ENCODE peak calls at places on chromosomes 2 and 18, in nine cellular contexts. E is gastrocnemius medialis, S is heart left ventricle, X is endothelial cell of umbilical vein, O is upper lobe of left lung, B is breast epithelium, H is transverse colon, J is stomach, Z is tibial nerve. V is an unnamed sample.

GRCh38 chr2:17249249-17249648 is 269.0 kb downstream of the RAD51AP2 start:
- DNase-seq in S (no peak), H (no peak), X (no peak), O (no peak), J (no peak), Z (no peak), B (no peak), E (no peak), V (no peak)

GRCh38 chr2:118557791-118558190 is 289.7 kb downstream of the EN1 start:
- DNase-seq in H (no peak), X (no peak), J (no peak), E (no peak), Z (no peak), O (no peak), S (no peak), B (no peak), V (no peak)

GRCh38 chr18:48356909-48357631 is 52.1 kb downstream of the ZBTB7C start:
- DNase-seq in Z (no peak), J (no peak), H (no peak), X (no peak), S (no peak), O (no peak), E (no peak), B (no peak), V (peak)

GRCh38 chr2:37387143-37387835 is 42.9 kb downstream of the QPCT start:
- DNase-seq in H (no peak), B (no peak), S (no peak), E (no peak), X (no peak), O (no peak), Z (no peak), J (no peak), V (no peak)

GRCh38 chr18:8694891-8695290 is 10.5 kb upstream of the MTCL1 start:
- DNase-seq in O (no peak), B (no peak), H (no peak), E (no peak), Z (no peak), J (no peak), S (no peak), X (no peak), V (no peak)

GRCh38 chr18:6294119-6294784 is 120.5 kb downstream of the L3MBTL4 start:
- DNase-seq in S (no peak), J (no peak), H (no peak), X (no peak), O (no peak), Z (no peak), B (no peak), E (no peak), V (no peak)

GRCh38 chr18:21179590-21180220 is 62.3 kb upstream of the GREB1L start:
- DNase-seq in J (peak), X (peak), H (peak), E (no peak), Z (peak), O (peak), B (no peak), S (no peak), V (peak)

GRCh38 chr2:145186303-145186702 is 666.4 kb upstream of the ZEB2 start:
- DNase-seq in Z (peak), H (no peak), B (no peak), J (no peak), E (no peak), X (no peak), O (no peak), S (no peak), V (no peak)

GRCh38 chr2:98869868-98870267 is 66.2 kb downstream of the CRACDL start:
- DNase-seq in H (peak), S (no peak), X (no peak), O (peak), E (peak), J (peak), B (peak), Z (no peak), V (peak)

GRCh38 chr2:130378898-130379214 is 23.0 kb downstream of the PTPN18 start:
- DNase-seq in X (no peak), J (no peak), S (no peak), B (no peak), O (no peak), E (no peak), Z (no peak), H (no peak), V (peak)

GRCh38 chr2:78465707-78466106 is 559.8 kb upstream of the REG3G start:
- DNase-seq in O (no peak), E (no peak), J (no peak), X (no peak), H (no peak), S (no peak), Z (no peak), B (no peak), V (no peak)

GRCh38 chr2:239818086-239818485 is 207.1 kb downstream of the NDUFA10 start:
- DNase-seq in J (peak), X (no peak), B (peak), H (no peak), Z (no peak), O (no peak), S (no peak), E (no peak), V (peak)

GRCh38 chr2:184654945-184655344 is 56.6 kb downstream of the ZNF804A start:
- DNase-seq in E (no peak), Z (no peak), H (no peak), J (no peak), S (no peak), O (no peak), B (no peak), X (no peak), V (no peak)

GRCh38 chr2:67259581-67260347 is 137.4 kb upstream of the ETAA1 start:
- DNase-seq in B (no peak), J (no peak), H (peak), O (no peak), E (no peak), X (peak), S (peak), Z (no peak), V (no peak)

GRCh38 chr18:79493211-79493800 is 97.6 kb downstream of the NFATC1 start:
- DNase-seq in X (no peak), H (no peak), Z (no peak), J (no peak), O (peak), B (peak), S (no peak), E (no peak), V (no peak)

GRCh38 chr2:62705859-62706720 is 577 bp downstream of the EHBP1 start:
- DNase-seq in H (peak), E (peak), S (peak), O (peak), Z (peak), J (peak), X (peak), B (peak), V (peak)

GRCh38 chr18:80023173-80023572 is 11.1 kb upstream of the RBFA start:
- DNase-seq in O (no peak), S (no peak), J (no peak), Z (no peak), B (no peak), X (no peak), H (no peak), E (no peak), V (peak)

GRCh38 chr2:7676714-7677113 is 759.5 kb downstream of the RNF144A start:
- DNase-seq in X (no peak), B (no peak), J (no peak), S (no peak), O (no peak), Z (no peak), H (no peak), E (no peak), V (no peak)

GRCh38 chr2:239018291-239019192 is 170.7 kb downstream of the TWIST2 start:
- DNase-seq in B (peak), H (no peak), J (no peak), O (no peak), S (no peak), Z (no peak), E (no peak), X (no peak), V (peak)

GRCh38 chr2:235614176-235614860 is 120.5 kb downstream of the AGAP1 start:
- DNase-seq in S (no peak), Z (no peak), O (no peak), X (no peak), B (no peak), H (no peak), J (no peak), E (no peak), V (no peak)

GRCh38 chr18:24443870-24444269 is 16.6 kb upstream of the HRH4 start:
- DNase-seq in Z (no peak), E (no peak), H (no peak), B (no peak), X (no peak), J (no peak), O (no peak), S (no peak), V (no peak)

GRCh38 chr2:203603451-203604389 is 68.6 kb upstream of the RAPH1 start:
- DNase-seq in E (no peak), J (no peak), Z (no peak), S (no peak), O (no peak), X (no peak), B (no peak), H (no peak), V (no peak)

GRCh38 chr2:201258666-201258999 is 1.7 kb upstream of the CASP8 start:
- DNase-seq in X (no peak), J (no peak), S (no peak), O (no peak), E (no peak), B (no peak), H (no peak), Z (no peak), V (no peak)

GRCh38 chr2:17800219-17800618 is 16.0 kb upstream of the MSGN1 start:
- DNase-seq in J (no peak), O (no peak), E (no peak), Z (no peak), B (no peak), H (no peak), S (peak), X (no peak), V (no peak)

GRCh38 chr2:179751184-179751809 is 110.1 kb downstream of the ZNF385B start:
- DNase-seq in B (no peak), O (no peak), X (peak), S (no peak), Z (no peak), E (no peak), J (no peak), H (no peak), V (no peak)

GRCh38 chr2:118865106-118865505 is 17.7 kb upstream of the EN1 start:
- DNase-seq in O (no peak), S (no peak), B (no peak), Z (no peak), X (peak), H (no peak), E (no peak), J (no peak), V (no peak)

GRCh38 chr2:133952896-133953295 is 301.0 kb upstream of the MGAT5 start:
- DNase-seq in E (no peak), B (no peak), H (no peak), O (no peak), X (no peak), S (no peak), J (no peak), Z (no peak), V (no peak)

GRCh38 chr2:236674646-236675045 is 105.0 kb downstream of the ACKR3 start:
- DNase-seq in B (no peak), S (no peak), E (no peak), X (no peak), Z (no peak), H (no peak), O (no peak), J (no peak), V (peak)

GRCh38 chr2:92074549-92074898 is 2796.7 kb upstream of the TEKT4 start:
- DNase-seq in E (no peak), S (no peak), X (no peak), Z (no peak), O (no peak), B (peak), J (peak), H (no peak), V (peak)

GRCh38 chr2:32009479-32010256 is 1.1 kb downstream of the MEMO1 start:
- DNase-seq in O (peak), B (no peak), J (peak), H (peak), S (peak), X (no peak), E (no peak), Z (peak), V (no peak)

GRCh38 chr18:36149514-36150289 is 20.0 kb downstream of the ELP2 start:
- DNase-seq in H (no peak), E (no peak), S (no peak), X (no peak), J (no peak), Z (no peak), O (no peak), B (no peak), V (no peak)
- H3K4me3 ChIP-seq in H (no peak), E (no peak), S (no peak), X (no peak), J (no peak), Z (no peak), O (no peak), B (no peak), V (no peak)

DNA sequence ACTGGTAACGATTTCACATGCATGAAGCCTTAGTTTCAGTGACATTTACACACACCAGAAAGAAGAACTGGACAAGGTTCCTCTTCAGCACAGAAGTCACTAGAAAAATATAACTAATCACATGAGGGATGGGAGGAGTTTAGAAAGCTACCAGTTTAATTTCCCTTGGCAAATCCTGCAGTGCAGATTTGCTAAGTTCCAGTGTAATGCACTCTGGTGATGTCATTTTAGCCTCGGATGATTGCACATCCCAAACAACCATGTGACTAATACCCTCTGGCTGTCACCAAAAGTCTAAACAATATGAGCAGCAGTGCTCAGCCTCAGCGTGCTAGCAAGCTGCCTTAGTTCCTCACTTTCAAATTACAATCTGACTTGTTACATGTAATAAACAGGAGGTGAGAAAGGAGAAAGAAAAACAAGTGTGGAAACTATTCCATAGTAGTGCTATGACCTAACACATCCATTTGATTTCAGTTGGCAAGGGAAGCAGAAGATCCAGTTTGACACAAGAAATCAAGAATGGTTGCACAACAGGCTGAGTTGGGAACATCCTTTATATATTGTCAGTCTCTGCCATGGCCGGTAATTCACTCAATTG is 35.3 kb upstream of the PPP1CB start:
- DNase-seq in Z (peak), J (peak), H (peak), O (peak), E (peak), B (no peak), S (peak), X (peak), V (no peak)
- TF ChIP-seq POLR2A in Z (peak), J (no peak), H (no peak), O (no peak), E (peak), B (no peak), S (no peak), X (no peak), V (no peak)

GRCh38 chr2:96209729-96210085 is 1.1 kb upstream of the STARD7 start:
- DNase-seq in Z (no peak), H (no peak), O (no peak), E (no peak), J (no peak), B (no peak), X (no peak), S (no peak), V (no peak)
- H3K4me3 ChIP-seq in Z (peak), H (no peak), O (peak), E (peak), J (peak), B (no peak), X (peak), S (peak), V (no peak)

GRCh38 chr2:88666576-88666975 is 24.9 kb upstream of the RPIA start:
- DNase-seq in Z (no peak), S (no peak), X (no peak), J (peak), E (no peak), B (no peak), O (no peak), H (no peak), V (no peak)
- TF ChIP-seq POLR2A in Z (no peak), S (no peak), X (no peak), J (no peak), E (no peak), B (no peak), O (no peak), H (no peak), V (no peak)

GRCh38 chr2:196925445-196925767 is 1.1 kb downstream of the PGAP1 start:
- DNase-seq in X (peak), O (no peak), S (no peak), Z (no peak), H (no peak), E (no peak), J (no peak), B (no peak), V (no peak)

GRCh38 chr2:196926562-196927317 is at the start of gene PGAP1:
- DNase-seq in E (peak), B (peak), H (peak), S (peak), Z (peak), O (peak), X (peak), J (peak), V (peak)

GRCh38 chr2:196927318-196928225 is 1.1 kb upstream of the PGAP1 start:
- DNase-seq in B (no peak), E (no peak), J (no peak), S (no peak), Z (peak), X (peak), O (no peak), H (no peak), V (no peak)

GRCh38 chr2:196924051-196924450 is 2.5 kb downstream of the PGAP1 start:
- DNase-seq in X (no peak), O (no peak), J (no peak), H (no peak), B (no peak), S (no peak), E (no peak), Z (no peak), V (no peak)

DNA sequence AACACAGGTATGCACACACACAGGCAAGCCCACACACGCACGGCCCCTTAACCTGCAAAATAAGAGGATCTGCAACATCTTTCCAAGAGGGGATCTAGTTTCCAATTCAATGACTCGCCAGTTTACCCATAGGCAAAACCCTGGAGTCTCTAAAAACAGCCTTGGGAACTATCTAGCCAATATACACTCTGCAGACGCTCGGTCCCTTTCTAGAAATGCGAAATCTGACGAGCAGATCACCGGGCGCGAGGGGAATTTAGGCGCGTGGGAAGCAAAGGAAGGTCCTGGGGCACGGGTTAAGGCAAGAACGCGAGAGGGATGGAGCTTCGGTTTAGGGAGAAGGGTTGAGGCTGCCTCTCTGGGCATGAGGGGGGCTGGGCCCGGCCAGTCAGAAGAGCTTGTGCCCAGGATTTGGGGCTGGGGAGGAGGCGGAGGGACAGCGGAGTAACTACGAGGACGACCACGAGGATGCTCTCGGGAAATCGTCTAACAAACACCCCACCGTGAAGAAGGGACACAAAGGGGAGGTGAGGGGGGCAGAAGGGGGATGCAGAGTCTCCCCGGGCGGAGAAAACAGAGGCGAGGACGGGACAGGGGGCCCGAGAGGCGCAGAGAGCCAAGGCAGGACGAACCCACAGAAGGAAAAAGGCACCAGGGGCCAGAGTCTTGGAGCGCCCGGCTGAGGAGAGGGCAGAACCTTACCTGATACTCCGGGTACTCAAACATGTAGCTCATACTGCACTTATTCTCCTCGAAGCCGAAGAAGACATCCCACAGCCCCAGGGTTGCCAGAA is 542 bp downstream of the PGAP1 start:
- DNase-seq in Z (peak), H (peak), E (peak), X (peak), S (peak), J (peak), O (peak), B (no peak), V (peak)
- H3K4me3 ChIP-seq in Z (peak), H (peak), E (peak), X (peak), S (peak), J (peak), O (peak), B (peak), V (peak)

DNA sequence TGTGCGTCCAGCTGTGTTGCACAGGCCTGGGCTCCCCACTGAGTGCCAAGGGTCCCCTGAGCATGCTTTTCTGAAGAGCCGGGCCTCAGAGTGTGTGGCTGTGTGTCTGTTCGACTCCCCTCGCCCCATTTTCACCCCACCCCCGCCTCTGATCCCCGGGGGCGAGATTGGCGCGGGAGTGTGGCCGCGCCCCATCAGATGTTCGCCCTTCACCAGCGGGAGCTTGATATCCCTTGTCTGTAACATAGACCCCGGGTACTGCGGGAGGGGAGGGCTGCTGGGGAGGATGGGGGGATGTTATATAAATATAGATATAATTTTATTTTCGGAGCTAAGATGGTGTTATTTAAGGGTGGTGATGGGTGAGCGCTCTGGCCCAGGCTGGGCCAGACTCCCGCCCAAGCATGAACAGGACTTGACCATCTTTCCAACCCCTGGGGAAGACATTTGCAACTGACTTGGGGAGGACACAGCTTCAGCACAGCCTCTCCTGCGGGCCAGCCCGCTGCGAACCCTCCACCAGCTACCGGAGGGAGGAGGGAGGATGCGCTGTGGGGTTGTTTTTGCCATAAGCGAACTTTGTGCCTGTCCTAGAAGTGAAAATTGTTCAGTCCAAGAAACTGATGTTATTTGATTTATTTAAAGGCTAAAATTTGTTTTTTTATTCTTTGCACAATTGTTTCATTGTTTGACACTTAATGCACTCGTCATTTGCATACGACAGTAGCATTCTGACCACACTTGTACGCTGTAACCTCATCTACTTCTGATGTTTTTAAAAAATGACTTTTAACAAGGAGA is 1.6 kb downstream of the RHOB start:
- DNase-seq in S (no peak), Z (no peak), J (peak), B (no peak), E (no peak), X (no peak), O (peak), H (no peak), V (peak)
- TF ChIP-seq POLR2A in S (no peak), Z (peak), J (peak), B (no peak), E (no peak), X (peak), O (no peak), H (peak), V (no peak)

GRCh38 chr2:191245869-191246531 is 796 bp downstream of the MYO1B start:
- DNase-seq in S (peak), Z (peak), X (peak), J (peak), E (no peak), B (peak), H (peak), O (peak), V (peak)
- H3K4me3 ChIP-seq in S (peak), Z (peak), X (peak), J (peak), E (peak), B (peak), H (peak), O (peak), V (peak)

V was measured in lower leg skin.